ENCODE peak calls at places on chromosomes 5 and 9, in nine cellular contexts. W is epithelial cell of esophagus, Z is NCI-H774, T is sigmoid colon, U is chondrocyte, C is PC-9, N is GM19239, D is body of pancreas, E is COR-L47. V is an unnamed sample.
A peak's percentile ranks its signal among the peaks of the same experiment; 100 is the strongest.

GRCh38 chr9:93083592-93084470 is 12.2 kb upstream of the CARD19 start:
- DNase-seq in D (no peak), W (no peak), C (no peak), E (no peak), Z (no peak), N (no peak), U (peak; percentile 82), T (peak; percentile 49), V (no peak)

GRCh38 chr5:15499528-15500325 is at the start of gene FBXL7:
- DNase-seq in W (peak; percentile 75), D (peak; percentile 17), Z (no peak), T (peak; percentile 92), C (no peak), N (no peak), E (no peak), U (peak; percentile 94), V (no peak)

GRCh38 chr9:93810028-93810971 is 144.9 kb downstream of the BARX1 start:
- DNase-seq in T (no peak), U (no peak), Z (no peak), D (no peak), N (no peak), E (no peak), W (no peak), C (no peak), V (no peak)

GRCh38 chr9:132597073-132597775 is 14.8 kb downstream of the BARHL1 start:
- DNase-seq in N (no peak), T (no peak), W (no peak), U (no peak), C (peak; percentile 28), E (no peak), D (peak; percentile 45), Z (no peak), V (no peak)

GRCh38 chr5:118199801-118200200 is 788.5 kb downstream of the DTWD2 start:
- DNase-seq in C (no peak), U (no peak), T (no peak), E (no peak), W (no peak), N (no peak), D (no peak), Z (no peak), V (no peak)

GRCh38 chr5:11128021-11128420 is 367.0 kb upstream of the DAP start:
- DNase-seq in W (no peak), D (no peak), N (no peak), Z (no peak), C (no peak), T (no peak), U (no peak), E (no peak), V (no peak)

GRCh38 chr5:84450617-84451414 is 66.1 kb upstream of the EDIL3 start:
- DNase-seq in Z (no peak), D (no peak), W (peak; percentile 23), C (no peak), T (no peak), U (no peak), E (no peak), N (no peak), V (no peak)

GRCh38 chr5:28408186-28408585 is 1369.8 kb upstream of the CDH9 start:
- DNase-seq in Z (no peak), C (peak; percentile 55), N (no peak), U (no peak), D (no peak), W (peak; percentile 91), E (no peak), T (no peak), V (no peak)

GRCh38 chr5:142717582-142718215 is 31.8 kb upstream of the FGF1 start:
- DNase-seq in C (peak; percentile 45), W (peak; percentile 70), N (no peak), Z (peak; percentile 25), E (peak; percentile 14), T (no peak), U (no peak), D (peak; percentile 58), V (no peak)

GRCh38 chr5:11791777-11792176 is 112.5 kb downstream of the CTNND2 start:
- DNase-seq in C (no peak), W (peak; percentile 11), U (no peak), N (no peak), D (peak; percentile 80), T (no peak), Z (no peak), E (no peak), V (no peak)

GRCh38 chr5:140741967-140742366 is 41.7 kb downstream of the ZMAT2 start:
- DNase-seq in N (no peak), W (no peak), Z (no peak), U (no peak), C (no peak), D (no peak), T (no peak), E (no peak), V (no peak)

GRCh38 chr5:158797498-158797845 is 302.2 kb downstream of the EBF1 start:
- DNase-seq in C (no peak), W (no peak), U (no peak), T (no peak), D (no peak), Z (no peak), N (no peak), E (no peak), V (no peak)

GRCh38 chr9:134437417-134438203 is 111.4 kb downstream of the RXRA start:
- DNase-seq in W (no peak), C (no peak), E (no peak), D (no peak), Z (no peak), U (no peak), N (no peak), T (no peak), V (no peak)

GRCh38 chr9:22041792-22042191 is 32.7 kb upstream of the CDKN2B start:
- DNase-seq in W (peak; percentile 98), Z (peak; percentile 34), D (peak; percentile 86), C (peak; percentile 94), U (no peak), E (no peak), N (no peak), T (no peak), V (no peak)

GRCh38 chr5:94524841-94525697 is 93.3 kb downstream of the KIAA0825 start:
- DNase-seq in C (no peak), T (no peak), W (peak; percentile 60), D (peak; percentile 42), Z (peak; percentile 22), U (no peak), N (peak; percentile 5), E (peak; percentile 11), V (no peak)

GRCh38 chr5:658103-658502 is 35.0 kb downstream of the TPPP start:
- DNase-seq in C (no peak), U (peak; percentile 62), N (no peak), E (no peak), Z (no peak), D (no peak), T (peak; percentile 52), W (no peak), V (no peak)

GRCh38 chr9:95073042-95073607 is 244.4 kb downstream of the FANCC start:
- DNase-seq in W (no peak), N (no peak), E (no peak), T (peak; percentile 68), U (no peak), D (no peak), C (no peak), Z (no peak), V (no peak)

GRCh38 chr5:154194348-154195329 is 4.1 kb downstream of the GALNT10 start:
- DNase-seq in Z (no peak), E (no peak), U (no peak), C (peak; percentile 53), N (no peak), D (no peak), T (no peak), W (peak; percentile 55), V (no peak)

GRCh38 chr5:29263836-29264235 is 1929.7 kb upstream of the CDH6 start:
- DNase-seq in D (no peak), T (no peak), E (no peak), C (no peak), W (no peak), N (no peak), U (no peak), Z (no peak), V (no peak)

GRCh38 chr5:152883061-152883460 is 478.0 kb upstream of the NMUR2 start:
- DNase-seq in D (no peak), Z (no peak), T (no peak), U (no peak), W (peak; percentile 3), C (no peak), E (peak; percentile 22), N (no peak), V (no peak)

GRCh38 chr5:180853121-180853520 is 8.0 kb downstream of the ZFP62 start:
- DNase-seq in N (no peak), D (no peak), W (no peak), U (no peak), C (no peak), T (no peak), Z (no peak), E (no peak), V (no peak)

GRCh38 chr5:60507687-60508086 is 192.3 kb downstream of the DEPDC1B start:
- DNase-seq in W (no peak), E (no peak), Z (no peak), D (no peak), U (no peak), N (no peak), C (no peak), T (no peak), V (no peak)

GRCh38 chr9:83432104-83432627 is 106.0 kb downstream of the FRMD3 start:
- DNase-seq in E (no peak), C (peak; percentile 95), U (no peak), T (peak; percentile 79), D (peak; percentile 94), Z (no peak), W (no peak), N (no peak), V (no peak)

GRCh38 chr9:134585746-134586706 is 55.6 kb upstream of the COL5A1 start:
- DNase-seq in D (no peak), N (no peak), W (no peak), U (peak; percentile 95), C (no peak), T (no peak), Z (no peak), E (no peak), V (no peak)

GRCh38 chr9:119556129-119556875 is 187.1 kb upstream of the BRINP1 start:
- DNase-seq in U (no peak), Z (peak; percentile 91), D (peak; percentile 65), W (peak; percentile 59), T (peak; percentile 76), E (peak; percentile 85), N (peak; percentile 46), C (no peak), V (no peak)

GRCh38 chr9:6243746-6244145 is 28.1 kb downstream of the IL33 start:
- DNase-seq in U (no peak), Z (no peak), N (peak; percentile 14), D (no peak), W (peak; percentile 71), C (no peak), T (no peak), E (no peak), V (no peak)

GRCh38 chr5:148913985-148914421 is 87.6 kb downstream of the ADRB2 start:
- DNase-seq in D (peak; percentile 14), N (no peak), C (peak; percentile 98), Z (no peak), W (peak; percentile 91), T (no peak), U (no peak), E (no peak), V (no peak)

GRCh38 chr9:125986966-125987365 is 239.8 kb downstream of the PBX3 start:
- DNase-seq in U (peak; percentile 19), C (no peak), Z (no peak), D (no peak), N (no peak), E (no peak), W (no peak), T (peak; percentile 22), V (no peak)

GRCh38 chr9:127707766-127708165 is 978 bp downstream of the CFAP157 start:
- DNase-seq in T (no peak), D (no peak), C (no peak), W (peak; percentile 32), E (no peak), U (no peak), N (no peak), Z (peak; percentile 11), V (peak; percentile 32)

GRCh38 chr9:84151236-84151635 is 170.6 kb downstream of the RMI1 start:
- DNase-seq in U (no peak), T (no peak), Z (no peak), D (no peak), E (no peak), C (no peak), W (no peak), N (no peak), V (no peak)

GRCh38 chr9:130446111-130446861 is 1.5 kb downstream of the ASS1 start:
- DNase-seq in N (no peak), C (peak; percentile 53), Z (no peak), E (no peak), W (peak; percentile 75), D (peak; percentile 74), U (no peak), T (peak; percentile 97), V (no peak)

V was measured in CD4-positive, alpha-beta T cell.